ENCODE peak calls at places on chromosomes 7 and 10, in five cellular contexts. D, E, J, N and K are unnamed samples.

GRCh38 chr7:155322530-155322929 is 24.9 kb downstream of the INSIG1 start:
- DNase-seq in D (no peak), E (no peak), J (no peak), N (no peak), K (no peak)

GRCh38 chr10:115092555-115093285 is 445 bp upstream of the ATRNL1 start:
- DNase-seq in D (no peak), E (no peak), J (peak), N (peak), K (peak)

GRCh38 chr7:112505495-112505894 is 24.7 kb downstream of the LSMEM1 start:
- DNase-seq in D (no peak), E (no peak), J (no peak), N (no peak), K (no peak)

GRCh38 chr7:151608031-151608551 is 88.4 kb upstream of the RHEB start:
- DNase-seq in D (no peak), E (no peak), J (no peak), N (no peak), K (no peak)

GRCh38 chr7:158651968-158652555 is 52.5 kb downstream of the NCAPG2 start:
- DNase-seq in D (no peak), E (no peak), J (no peak), N (no peak), K (no peak)

GRCh38 chr10:83165164-83165563 is 974.1 kb upstream of the GHITM start:
- DNase-seq in D (peak), E (no peak), J (no peak), N (no peak), K (no peak)

GRCh38 chr7:47249361-47249760 is 332.6 kb downstream of the TNS3 start:
- DNase-seq in D (no peak), E (no peak), J (no peak), N (no peak), K (no peak)

GRCh38 chr7:42986213-42986612 is 54.0 kb downstream of the MRPL32 start:
- DNase-seq in D (no peak), E (no peak), J (no peak), N (no peak), K (no peak)

GRCh38 chr10:6516877-6517276 is 63.2 kb downstream of the PRKCQ start:
- DNase-seq in D (no peak), E (no peak), J (no peak), N (no peak), K (no peak)

GRCh38 chr7:33039257-33039904 is 23.2 kb downstream of the NT5C3A start:
- DNase-seq in D (no peak), E (no peak), J (peak), N (no peak), K (no peak)

GRCh38 chr7:41940760-41941343 is 238.0 kb upstream of the INHBA start:
- DNase-seq in D (no peak), E (peak), J (peak), N (peak), K (peak)

GRCh38 chr10:110637558-110638053 is 6.5 kb upstream of the RBM20 start:
- DNase-seq in D (no peak), E (no peak), J (no peak), N (no peak), K (peak)

GRCh38 chr10:84397735-84398144 is 69.4 kb downstream of the CCSER2 start:
- DNase-seq in D (no peak), E (no peak), J (peak), N (no peak), K (peak)

GRCh38 chr7:104643587-104644217 is 315.3 kb downstream of the LHFPL3 start:
- DNase-seq in D (no peak), E (no peak), J (peak), N (no peak), K (peak)

GRCh38 chr10:1216576-1217236 is 160.5 kb downstream of the WDR37 start:
- DNase-seq in D (no peak), E (no peak), J (no peak), N (no peak), K (no peak)

GRCh38 chr7:97450516-97450915 is 281.4 kb upstream of the TAC1 start:
- DNase-seq in D (no peak), E (no peak), J (no peak), N (no peak), K (no peak)

GRCh38 chr10:110226926-110227641 is 19.7 kb downstream of the MXI1 start:
- DNase-seq in D (no peak), E (peak), J (no peak), N (peak), K (peak)

GRCh38 chr10:87092861-87093460 is 1.7 kb downstream of the GLUD1 start:
- DNase-seq in D (no peak), E (no peak), J (peak), N (no peak), K (peak)

GRCh38 chr7:143519411-143520131 is 41.9 kb downstream of the TAS2R41 start:
- DNase-seq in D (no peak), E (peak), J (peak), N (no peak), K (no peak)

GRCh38 chr7:47239927-47240570 is 341.9 kb downstream of the TNS3 start:
- DNase-seq in D (no peak), E (no peak), J (no peak), N (no peak), K (no peak)

GRCh38 chr10:74156919-74157289 is 5.9 kb downstream of the ADK start:
- DNase-seq in D (peak), E (peak), J (no peak), N (no peak), K (no peak)